ENCODE peak calls at places on chromosomes 11 and 22, in ten cellular contexts. T is substantia nigra, A is neuronal stem cell, H is keratinocyte, M is IMR-90, I is RWPE1, J is tibial nerve, F is HL-60, G is endodermal cell, L is small intestine. U is an unnamed sample.

GRCh38 chr11:2203440-2204259 is 32.0 kb upstream of the TH start:
- DNase-seq in T (no peak), A (no peak), H (no peak), M (no peak), I (no peak), J (no peak), F (no peak), G (peak; percentile 29), L (peak; percentile 59), U (peak; percentile 62)

GRCh38 chr22:25403284-25403606 is 161.2 kb upstream of the GRK3 start:
- DNase-seq in T (no peak), A (no peak), H (no peak), M (peak; percentile 10), I (no peak), J (no peak), F (no peak), G (no peak), L (peak; percentile 32), U (no peak)

GRCh38 chr11:11748706-11749365 is 92.9 kb upstream of the USP47 start:
- DNase-seq in T (no peak), A (no peak), H (peak; percentile 28), M (peak; percentile 41), I (peak; percentile 36), J (no peak), F (no peak), G (no peak), L (no peak), U (no peak)

GRCh38 chr22:43066844-43067385 is 22.3 kb downstream of the TTLL1 start:
- DNase-seq in T (no peak), A (no peak), H (no peak), M (peak; percentile 58), I (no peak), J (no peak), F (no peak), G (no peak), L (no peak), U (no peak)

GRCh38 chr22:25567305-25567704 is 2.8 kb downstream of the GRK3 start:
- DNase-seq in T (no peak), A (no peak), H (no peak), M (no peak), I (no peak), J (no peak), F (no peak), G (no peak), L (no peak), U (no peak)

GRCh38 chr11:36702330-36703054 is 104.5 kb upstream of the RAG2 start:
- DNase-seq in T (peak; percentile 24), A (peak; percentile 70), H (peak; percentile 17), M (peak; percentile 69), I (peak; percentile 78), J (no peak), F (peak; percentile 8), G (peak; percentile 72), L (peak; percentile 81), U (no peak)

GRCh38 chr11:75346912-75347647 is 4.4 kb downstream of the ARRB1 start:
- DNase-seq in T (peak; percentile 32), A (no peak), H (no peak), M (peak; percentile 49), I (no peak), J (no peak), F (no peak), G (no peak), L (no peak), U (peak; percentile 77)

GRCh38 chr11:76512851-76513653 is 68.2 kb downstream of the EMSY start:
- DNase-seq in T (no peak), A (no peak), H (no peak), M (peak; percentile 65), I (no peak), J (no peak), F (no peak), G (no peak), L (peak; percentile 6), U (no peak)

GRCh38 chr11:108170191-108170590 is 48.8 kb downstream of the ACAT1 start:
- DNase-seq in T (no peak), A (no peak), H (no peak), M (no peak), I (no peak), J (no peak), F (no peak), G (no peak), L (no peak), U (no peak)

GRCh38 chr11:70116386-70117077 is 38.4 kb downstream of the ANO1 start:
- DNase-seq in T (no peak), A (no peak), H (no peak), M (no peak), I (no peak), J (no peak), F (no peak), G (no peak), L (no peak), U (no peak)

GRCh38 chr11:116874251-116874650 is 36.8 kb upstream of the APOA1 start:
- DNase-seq in T (no peak), A (no peak), H (peak; percentile 19), M (peak; percentile 43), I (no peak), J (no peak), F (no peak), G (no peak), L (peak; percentile 46), U (no peak)

GRCh38 chr11:131079036-131079435 is 162.8 kb upstream of the SNX19 start:
- DNase-seq in T (no peak), A (no peak), H (no peak), M (peak; percentile 44), I (no peak), J (no peak), F (no peak), G (no peak), L (no peak), U (no peak)

GRCh38 chr11:118914178-118914918 is 11.4 kb downstream of the BCL9L start:
- DNase-seq in T (peak; percentile 75), A (no peak), H (no peak), M (no peak), I (no peak), J (no peak), F (no peak), G (peak; percentile 68), L (peak; percentile 54), U (peak; percentile 72)
- H3K27ac ChIP-seq in T (peak overlapping the region; percentile 78), A (peak overlapping the region; percentile 35), H (peak overlapping the region; percentile 99), M (peak overlapping the region; percentile 96), I (peak overlapping the region; percentile 100), J (peak overlapping the region; percentile 97), F (no peak overlapping the region), G (peak overlapping the region; percentile 55), L (peak overlapping the region; percentile 98), U (peak overlapping the region; percentile 96)

DNA sequence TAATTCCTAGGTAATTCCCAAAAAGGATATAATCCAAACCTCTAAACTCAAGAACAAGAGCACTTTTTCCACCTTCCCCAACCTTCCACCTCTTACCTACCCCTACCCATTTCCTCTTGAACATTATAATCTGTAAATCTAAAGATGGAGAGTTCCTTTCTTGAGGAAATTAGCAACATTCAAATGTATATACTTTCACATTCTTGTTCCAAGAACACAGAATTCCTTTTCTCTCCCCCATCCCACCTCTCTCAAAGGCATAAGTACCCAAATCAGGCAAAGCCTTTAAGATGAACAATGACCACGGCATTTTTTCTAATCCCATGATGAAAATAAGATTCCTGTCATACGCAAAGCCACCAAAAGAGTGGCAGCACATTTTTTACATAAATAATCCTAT is 18.3 kb downstream of the RRAS2 start:
- DNase-seq in T (no peak), A (no peak), H (no peak), M (no peak), I (no peak), J (no peak), F (no peak), G (no peak), L (no peak), U (no peak)
- H3K27ac ChIP-seq in T (no peak overlapping the region), A (no peak overlapping the region), H (no peak overlapping the region), M (no peak overlapping the region), I (no peak overlapping the region), J (no peak overlapping the region), F (no peak overlapping the region), G (peak overlapping the region; percentile 42), L (no peak overlapping the region), U (no peak overlapping the region)

DNA sequence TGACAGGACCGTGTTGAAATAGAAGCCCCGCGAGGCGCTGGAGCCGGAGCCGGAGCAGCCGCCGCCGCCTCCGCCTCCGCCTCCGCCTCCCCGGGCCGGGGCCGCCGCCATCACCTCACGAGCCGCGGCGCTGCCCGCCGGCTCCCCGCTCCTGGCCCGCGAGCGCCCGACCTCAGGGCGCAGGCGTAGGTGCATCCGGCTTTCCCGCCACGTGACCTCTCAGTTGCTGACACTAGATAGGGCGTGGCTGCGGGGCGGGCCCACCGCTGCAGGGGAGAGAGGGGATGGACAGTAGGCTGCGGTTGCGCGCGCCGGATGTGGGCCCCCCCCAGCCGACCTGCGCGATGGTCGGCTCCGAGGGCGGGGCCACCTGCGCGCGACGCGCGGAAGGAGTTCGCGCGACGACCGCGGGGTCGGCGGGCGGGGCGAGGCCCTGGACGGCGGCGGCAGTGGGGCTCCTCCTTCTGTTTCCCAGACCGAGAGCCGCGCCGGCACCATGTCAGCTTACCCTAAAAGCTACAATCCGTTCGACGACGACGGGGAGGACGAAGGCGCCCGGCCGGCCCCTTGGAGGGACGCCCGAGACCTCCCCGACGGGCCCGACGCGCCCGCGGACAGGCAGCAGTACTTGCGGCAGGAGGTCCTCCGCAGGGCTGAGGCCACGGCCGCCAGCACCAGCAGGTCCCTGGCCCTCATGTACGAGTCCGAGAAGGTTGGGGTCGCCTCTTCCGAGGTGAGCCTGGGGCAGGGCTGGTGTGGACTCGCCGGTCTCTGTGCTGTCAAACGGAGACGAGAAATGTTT is at the start of the genes PI4KA and SNAP29:
- DNase-seq in T (peak; percentile 97), A (peak; percentile 96), H (peak; percentile 77), M (peak; percentile 97), I (peak; percentile 94), J (peak; percentile 98), F (peak; percentile 98), G (peak; percentile 99), L (peak; percentile 98), U (peak; percentile 99)
- H3K27ac ChIP-seq in T (peak within 1 kb of the TSS; percentile 86), A (peak within 1 kb of the TSS; percentile 85), H (peak within 1 kb of the TSS; percentile 68), M (peak within 1 kb of the TSS; percentile 72), I (peak within 1 kb of the TSS; percentile 84), J (peak within 1 kb of the TSS; percentile 94), F (peak within 1 kb of the TSS; percentile 72), G (peak within 1 kb of the TSS; percentile 87), L (peak within 1 kb of the TSS; percentile 92), U (peak within 1 kb of the TSS; percentile 94)

GRCh38 chr22:37664249-37665101 is 6.0 kb downstream of the PDXP start:
- DNase-seq in T (peak; percentile 92), A (no peak), H (no peak), M (no peak), I (no peak), J (peak; percentile 38), F (no peak), G (no peak), L (peak; percentile 42), U (no peak)

GRCh38 chr22:37669586-37669985 is 5.8 kb upstream of the LGALS1 start:
- DNase-seq in T (no peak), A (no peak), H (no peak), M (peak; percentile 90), I (no peak), J (no peak), F (no peak), G (no peak), L (no peak), U (no peak)

GRCh38 chr22:37662039-37662438 is 3.5 kb downstream of the PDXP start:
- DNase-seq in T (no peak), A (no peak), H (no peak), M (no peak), I (no peak), J (no peak), F (no peak), G (no peak), L (no peak), U (no peak)

GRCh38 chr22:37663521-37664140 is 5.1 kb downstream of the PDXP start:
- DNase-seq in T (no peak), A (no peak), H (no peak), M (peak; percentile 80), I (no peak), J (no peak), F (no peak), G (no peak), L (no peak), U (no peak)

GRCh38 chr22:37665487-37665886 is 7.0 kb downstream of the PDXP start:
- DNase-seq in T (no peak), A (no peak), H (no peak), M (no peak), I (no peak), J (no peak), F (no peak), G (no peak), L (no peak), U (no peak)
- H3K27ac ChIP-seq in T (peak overlapping the region; percentile 83), A (peak overlapping the region; percentile 12), H (no peak overlapping the region), M (no peak overlapping the region), I (peak overlapping the region; percentile 65), J (peak overlapping the region; percentile 86), F (no peak overlapping the region), G (no peak overlapping the region), L (no peak overlapping the region), U (no peak overlapping the region)